ENCODE peak calls at places on chromosomes 6 and 20, in six cellular contexts. X, A, V, U, L and W are unnamed samples. For H3K27me3, the result is how much of the 10 kb centered on the place peaks cover.

GRCh38 chr6:125812394-125813231 is 21.9 kb downstream of the NCOA7 start:
- DNase-seq in X (no peak), A (no peak), V (peak), U (no peak), L (no peak), W (no peak)

GRCh38 chr20:46580613-46581012 is 30.2 kb upstream of the OCSTAMP start:
- DNase-seq in X (no peak), A (no peak), V (no peak), U (no peak), L (no peak), W (no peak)

GRCh38 chr6:51318674-51319073 is 500.0 kb downstream of the TFAP2B start:
- DNase-seq in X (no peak), A (no peak), V (no peak), U (no peak), L (no peak), W (no peak)

GRCh38 chr6:111564482-111564945 is 41.2 kb downstream of the TRAF3IP2 start:
- DNase-seq in X (peak), A (peak), V (no peak), U (peak), L (no peak), W (no peak)

GRCh38 chr6:131946992-131947955 is 3.9 kb downstream of the CCN2 start:
- DNase-seq in X (no peak), A (no peak), V (peak), U (no peak), L (no peak), W (no peak)

GRCh38 chr20:308427-309038 is 11.2 kb downstream of the ZCCHC3 start:
- DNase-seq in X (no peak), A (no peak), V (no peak), U (no peak), L (no peak), W (no peak)

GRCh38 chr6:20811112-20811746 is 277.0 kb downstream of the CDKAL1 start:
- DNase-seq in X (peak), A (no peak), V (peak), U (no peak), L (no peak), W (no peak)

GRCh38 chr6:31356216-31356945 is 598 bp downstream of the HLA-B start:
- DNase-seq in X (peak), A (peak), V (no peak), U (peak), L (no peak), W (peak)

GRCh38 chr20:57434390-57434700 is 43.1 kb downstream of the RBM38 start:
- DNase-seq in X (no peak), A (peak), V (no peak), U (no peak), L (no peak), W (no peak)

GRCh38 chr6:40956871-40957270 is 82.2 kb downstream of the UNC5CL start:
- DNase-seq in X (no peak), A (no peak), V (no peak), U (no peak), L (no peak), W (no peak)

GRCh38 chr20:53013183-53013582 is 41.0 kb downstream of the TSHZ2 start:
- DNase-seq in X (no peak), A (no peak), V (no peak), U (no peak), L (no peak), W (no peak)

GRCh38 chr6:98777762-98778161 is 56.6 kb upstream of the POU3F2 start:
- DNase-seq in X (no peak), A (no peak), V (no peak), U (no peak), L (no peak), W (no peak)

GRCh38 chr6:149060300-149060984 is 257.1 kb upstream of the TAB2 start:
- DNase-seq in X (no peak), A (no peak), V (no peak), U (no peak), L (peak), W (no peak)

GRCh38 chr6:11043552-11043960 is 549 bp downstream of the ELOVL2 start:
- DNase-seq in X (peak), A (no peak), V (no peak), U (no peak), L (no peak), W (no peak)

GRCh38 chr20:15257471-15257870 is 920.1 kb upstream of the FLRT3 start:
- DNase-seq in X (no peak), A (no peak), V (no peak), U (no peak), L (no peak), W (no peak)

GRCh38 chr6:157641837-157642236 is 181.2 kb upstream of the SNX9 start:
- DNase-seq in X (no peak), A (no peak), V (no peak), U (no peak), L (no peak), W (no peak)

GRCh38 chr6:8113260-8113659 is 10.9 kb upstream of the EEF1E1 start:
- DNase-seq in X (no peak), A (no peak), V (no peak), U (no peak), L (no peak), W (no peak)

GRCh38 chr6:56062856-56063255 is 184.5 kb downstream of the COL21A1 start:
- DNase-seq in X (no peak), A (no peak), V (no peak), U (no peak), L (no peak), W (no peak)

GRCh38 chr6:24931296-24931695 is 4.5 kb downstream of the RIPOR2 start:
- DNase-seq in X (peak), A (no peak), V (no peak), U (no peak), L (no peak), W (no peak)

GRCh38 chr6:158706369-158706982 is 56.6 kb downstream of the SYTL3 start:
- DNase-seq in X (peak), A (peak), V (no peak), U (peak), L (no peak), W (peak)

GRCh38 chr6:20877008-20877937 is 343.0 kb downstream of the CDKAL1 start:
- DNase-seq in X (no peak), A (no peak), V (peak), U (peak), L (no peak), W (peak)

GRCh38 chr20:24149881-24150307 is 161.3 kb upstream of the GGTLC1 start:
- DNase-seq in X (peak), A (no peak), V (no peak), U (no peak), L (no peak), W (no peak)

GRCh38 chr20:40144581-40144980 is 544.5 kb downstream of the MAFB start:
- DNase-seq in X (no peak), A (no peak), V (no peak), U (no peak), L (no peak), W (no peak)

GRCh38 chr20:10288954-10289646 is 70.5 kb downstream of the SNAP25 start:
- DNase-seq in X (no peak), A (no peak), V (no peak), U (no peak), L (no peak), W (no peak)

GRCh38 chr6:11675610-11676009 is 103.0 kb downstream of the ADTRP start:
- DNase-seq in X (no peak), A (no peak), V (no peak), U (no peak), L (no peak), W (no peak)

GRCh38 chr6:85747093-85747492 is 104.4 kb upstream of the SYNCRIP start:
- DNase-seq in X (no peak), A (no peak), V (no peak), U (no peak), L (no peak), W (no peak)

GRCh38 chr6:122631571-122632249 is 21.5 kb downstream of the PKIB start:
- DNase-seq in X (no peak), A (no peak), V (no peak), U (no peak), L (no peak), W (no peak)

GRCh38 chr20:38139919-38140753 is 24.9 kb downstream of the TGM2 start:
- DNase-seq in X (no peak), A (no peak), V (no peak), U (peak), L (no peak), W (no peak)

GRCh38 chr6:154791561-154792317 is 58.5 kb downstream of the SCAF8 start:
- DNase-seq in X (no peak), A (no peak), V (no peak), U (no peak), L (no peak), W (no peak)

GRCh38 chr6:4380881-4381281 is 245.5 kb upstream of the ECI2 start:
- DNase-seq in X (peak), A (no peak), V (no peak), U (no peak), L (no peak), W (no peak)

GRCh38 chr20:58344741-58345140 is 35.2 kb downstream of the RAB22A start:
- DNase-seq in X (no peak), A (no peak), V (no peak), U (no peak), L (no peak), W (no peak)

GRCh38 chr6:36216559-36216958 is 20.0 kb downstream of the BRPF3 start:
- DNase-seq in X (no peak), A (no peak), V (peak), U (no peak), L (no peak), W (no peak)

GRCh38 chr6:114650891-114651290 is 308.1 kb upstream of the HS3ST5 start:
- DNase-seq in X (no peak), A (no peak), V (no peak), U (no peak), L (no peak), W (no peak)

GRCh38 chr20:46400828-46401477 is 5.5 kb downstream of the ELMO2 start:
- DNase-seq in X (peak), A (no peak), V (no peak), U (no peak), L (peak), W (no peak)

GRCh38 chr20:6828794-6829423 is 61.4 kb downstream of the BMP2 start:
- DNase-seq in X (peak), A (peak), V (peak), U (peak), L (no peak), W (peak)

GRCh38 chr20:53346266-53346665 is 247.4 kb downstream of the ZNF217 start:
- DNase-seq in X (no peak), A (no peak), V (no peak), U (no peak), L (no peak), W (no peak)

GRCh38 chr20:16608265-16608636 is 35.0 kb upstream of the KIF16B start:
- DNase-seq in X (no peak), A (no peak), V (no peak), U (no peak), L (no peak), W (no peak)

GRCh38 chr6:54286141-54286540 is 22.1 kb upstream of the TINAG start:
- DNase-seq in X (no peak), A (no peak), V (no peak), U (no peak), L (no peak), W (no peak)

GRCh38 chr6:7542065-7542877 is 800 bp downstream of the DSP start:
- DNase-seq in X (peak), A (no peak), V (no peak), U (no peak), L (no peak), W (no peak)

GRCh38 chr6:132948889-132949288 is 134.5 kb downstream of the RPS12 start:
- DNase-seq in X (peak), A (no peak), V (no peak), U (no peak), L (no peak), W (no peak)

GRCh38 chr6:132950556-132950955 is 136.2 kb downstream of the RPS12 start:
- DNase-seq in X (no peak), A (no peak), V (no peak), U (no peak), L (no peak), W (no peak)

GRCh38 chr6:132952468-132952867 is 138.1 kb downstream of the RPS12 start:
- DNase-seq in X (no peak), A (no peak), V (no peak), U (no peak), L (no peak), W (no peak)

GRCh38 chr6:132952998-132953397 is 138.6 kb downstream of the RPS12 start:
- DNase-seq in X (no peak), A (no peak), V (no peak), U (no peak), L (no peak), W (no peak)
- H3K27me3 ChIP-seq in X (under half), A (under half), V (under half), U (under half), L (under half), W (under half)

GRCh38 chr6:1314617-1315016 is 2.7 kb downstream of the FOXQ1 start:
- DNase-seq in X (no peak), A (no peak), V (no peak), U (no peak), L (no peak), W (no peak)
- H3K27me3 ChIP-seq in X (half or more), A (under half), V (half or more), U (under half), L (under half), W (under half)

DNA sequence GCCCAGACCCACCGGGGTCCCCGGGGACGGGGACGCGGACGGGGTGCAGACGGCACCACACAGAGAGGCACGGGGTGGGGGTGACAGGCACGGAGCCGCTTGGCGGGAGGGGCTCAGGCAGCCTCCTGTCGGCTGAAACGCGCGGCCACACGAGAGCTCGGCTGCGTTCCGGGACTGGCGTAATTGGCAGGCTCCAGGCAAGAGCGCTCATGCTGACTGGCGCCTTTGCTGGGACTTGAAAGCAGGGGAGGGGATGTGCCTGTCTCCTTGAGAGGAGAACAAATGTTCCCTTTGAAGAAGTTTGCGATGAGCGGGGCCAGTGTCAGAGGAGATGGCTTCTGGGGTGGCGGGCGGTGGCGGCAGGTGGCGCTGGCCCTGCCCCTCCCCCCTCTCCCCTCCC is 25.8 kb downstream of the BHLHE23 start:
- DNase-seq in X (no peak), A (no peak), V (no peak), U (no peak), L (no peak), W (no peak)
- H3K27me3 ChIP-seq in X (under half), A (under half), V (half or more), U (under half), L (under half), W (under half)

DNA sequence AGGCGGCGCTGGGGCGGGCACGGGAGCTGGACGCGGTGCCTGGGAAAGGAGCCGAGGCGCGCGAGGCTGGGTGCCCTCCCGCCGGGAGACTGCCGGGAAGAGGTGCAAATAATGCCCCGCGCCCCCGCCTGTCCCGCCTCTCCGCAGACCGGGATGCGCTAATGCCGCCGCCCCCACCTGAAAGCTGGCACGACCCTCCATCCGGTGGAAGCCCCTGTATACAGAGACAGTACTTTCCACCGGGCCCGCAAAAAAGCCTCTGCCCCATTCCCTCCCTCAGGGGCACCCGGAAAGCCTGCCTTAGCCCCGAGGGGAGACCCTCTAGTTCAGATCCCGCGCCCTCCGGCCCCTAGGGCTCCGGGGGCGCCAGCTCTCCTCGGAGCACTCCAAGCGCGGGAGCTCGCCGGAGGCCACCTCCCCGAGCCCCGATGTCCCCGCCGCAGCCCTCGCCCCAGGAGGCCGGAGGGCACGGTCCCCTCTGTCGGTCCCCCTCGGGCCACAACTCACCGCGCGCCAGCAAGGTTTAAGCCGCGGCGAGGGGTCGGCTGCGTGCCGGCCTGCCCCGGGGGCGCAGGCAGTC is 1.2 kb downstream of the GRM4 start:
- DNase-seq in X (peak), A (peak), V (no peak), U (no peak), L (no peak), W (no peak)
- H3K27me3 ChIP-seq in X (half or more), A (under half), V (half or more), U (under half), L (under half), W (under half)

GRCh38 chr6:28738396-28738765 is 185.4 kb downstream of the TRIM27 start:
- DNase-seq in X (peak), A (no peak), V (no peak), U (no peak), L (no peak), W (no peak)

GRCh38 chr6:28736121-28736520 is 187.7 kb downstream of the TRIM27 start:
- DNase-seq in X (no peak), A (no peak), V (no peak), U (no peak), L (no peak), W (no peak)

GRCh38 chr6:28734443-28734959 is 189.3 kb downstream of the TRIM27 start:
- DNase-seq in X (no peak), A (no peak), V (no peak), U (no peak), L (no peak), W (no peak)

GRCh38 chr6:28741363-28741762 is 182.4 kb downstream of the TRIM27 start:
- DNase-seq in X (no peak), A (no peak), V (no peak), U (no peak), L (no peak), W (no peak)

GRCh38 chr6:28737750-28738395 is 185.9 kb downstream of the TRIM27 start:
- DNase-seq in X (peak), A (no peak), V (no peak), U (no peak), L (no peak), W (no peak)
- H3K27me3 ChIP-seq in X (under half), A (under half), V (under half), U (under half), L (half or more), W (under half)